ENCODE peak calls at places on chromosomes 16 and 17, in four cellular contexts. One of them, this sample, is unnamed.

GRCh38 chr17:69967910-69968411 is 107.1 kb upstream of the KCNJ16 start:
- DNase-seq in HepG2: no peak
- DNase-seq in K562: no peak
- DNase-seq in GM12878: no peak
- DNase-seq in this sample: no peak

GRCh38 chr16:88963583-88963982 is 13.4 kb downstream of the CBFA2T3 start:
- DNase-seq in GM12878: no peak
- DNase-seq in HepG2: no peak
- DNase-seq in K562: no peak
- DNase-seq in this sample: no peak

GRCh38 chr17:73470369-73470768 is 158.6 kb upstream of the CDC42EP4 start:
- DNase-seq in GM12878: no peak
- DNase-seq in K562: no peak
- DNase-seq in HepG2: no peak
- DNase-seq in this sample: no peak

GRCh38 chr17:29107933-29108805 is 65.2 kb downstream of the PIPOX start:
- DNase-seq in K562: no peak
- DNase-seq in GM12878: no peak
- DNase-seq in HepG2: peak
- DNase-seq in this sample: no peak

GRCh38 chr17:69474171-69474831 is 59.8 kb downstream of the MAP2K6 start:
- DNase-seq in HepG2: no peak
- DNase-seq in K562: no peak
- DNase-seq in GM12878: no peak
- DNase-seq in this sample: no peak

GRCh38 chr16:54080524-54081008 is 206.0 kb downstream of the IRX3 start:
- DNase-seq in HepG2: peak
- DNase-seq in K562: no peak
- DNase-seq in GM12878: no peak
- DNase-seq in this sample: no peak

GRCh38 chr17:35373984-35374765 is 754 bp upstream of the SLFN11 start:
- DNase-seq in HepG2: no peak
- DNase-seq in K562: no peak
- DNase-seq in GM12878: no peak
- DNase-seq in this sample: peak

GRCh38 chr17:49132699-49133364 is at the start of gene B4GALNT2:
- DNase-seq in K562: no peak
- DNase-seq in HepG2: no peak
- DNase-seq in GM12878: no peak
- DNase-seq in this sample: peak

GRCh38 chr17:10741416-10742140 is 11.8 kb upstream of the TMEM220 start:
- DNase-seq in HepG2: no peak
- DNase-seq in GM12878: no peak
- DNase-seq in K562: no peak
- DNase-seq in this sample: no peak

GRCh38 chr17:75516619-75517276 is 420 bp downstream of the TSEN54 start:
- DNase-seq in HepG2: no peak
- DNase-seq in GM12878: no peak
- DNase-seq in K562: peak
- DNase-seq in this sample: peak
- TF ChIP-seq ATF2 in HepG2: no peak
- TF ChIP-seq ATF2 in GM12878: no peak
- TF ChIP-seq ATF2 in K562: no peak
- TF ChIP-seq ATF2 in this sample: no peak

GRCh38 chr16:74740795-74741304 is 33.8 kb downstream of the FA2H start:
- DNase-seq in K562: no peak
- DNase-seq in GM12878: no peak
- DNase-seq in HepG2: no peak
- DNase-seq in this sample: no peak
- TF ChIP-seq CBFB in K562: no peak
- TF ChIP-seq CBFB in GM12878: no peak
- TF ChIP-seq CBFB in HepG2: no peak
- TF ChIP-seq CBFB in this sample: no peak

GRCh38 chr16:68179196-68179795 is 56.6 kb downstream of the ESRP2 start:
- DNase-seq in K562: no peak
- DNase-seq in GM12878: no peak
- DNase-seq in HepG2: no peak
- DNase-seq in this sample: no peak
- TF ChIP-seq ATF2 in K562: no peak
- TF ChIP-seq ATF2 in GM12878: no peak
- TF ChIP-seq ATF2 in HepG2: no peak
- TF ChIP-seq ATF2 in this sample: no peak

GRCh38 chr17:37368577-37368976 is 7.2 kb upstream of the C17orf78 start:
- DNase-seq in HepG2: no peak
- DNase-seq in K562: no peak
- DNase-seq in GM12878: no peak
- DNase-seq in this sample: no peak

GRCh38 chr17:37361543-37361942 is 14.2 kb upstream of the C17orf78 start:
- DNase-seq in HepG2: no peak
- DNase-seq in GM12878: no peak
- DNase-seq in K562: no peak
- DNase-seq in this sample: no peak

GRCh38 chr17:37360632-37361031 is 15.2 kb upstream of the C17orf78 start:
- DNase-seq in HepG2: no peak
- DNase-seq in K562: no peak
- DNase-seq in GM12878: no peak
- DNase-seq in this sample: no peak

GRCh38 chr17:37359682-37360188 is 16.1 kb upstream of the C17orf78 start:
- DNase-seq in HepG2: no peak
- DNase-seq in GM12878: no peak
- DNase-seq in K562: no peak
- DNase-seq in this sample: no peak

GRCh38 chr17:37365589-37365988 is 10.2 kb upstream of the C17orf78 start:
- DNase-seq in HepG2: no peak
- DNase-seq in GM12878: no peak
- DNase-seq in K562: no peak
- DNase-seq in this sample: no peak
- TF ChIP-seq CBFB in HepG2: no peak
- TF ChIP-seq CBFB in GM12878: no peak
- TF ChIP-seq CBFB in K562: no peak
- TF ChIP-seq CBFB in this sample: no peak

GRCh38 chr17:17181666-17182600 is 24.2 kb downstream of the PLD6 start:
- DNase-seq in K562: no peak
- DNase-seq in HepG2: no peak
- DNase-seq in GM12878: peak
- DNase-seq in this sample: no peak
- TF ChIP-seq ATF2 in K562: no peak
- TF ChIP-seq ATF2 in HepG2: no peak
- TF ChIP-seq ATF2 in GM12878: no peak
- TF ChIP-seq ATF2 in this sample: no peak

GRCh38 chr16:85164838-85165516 is 52.7 kb upstream of the CIBAR2 start:
- DNase-seq in GM12878: no peak
- DNase-seq in HepG2: no peak
- DNase-seq in K562: no peak
- DNase-seq in this sample: no peak

GRCh38 chr16:85165781-85166180 is 53.5 kb upstream of the CIBAR2 start:
- DNase-seq in K562: no peak
- DNase-seq in HepG2: no peak
- DNase-seq in GM12878: no peak
- DNase-seq in this sample: no peak

GRCh38 chr16:85163278-85164112 is 51.2 kb upstream of the CIBAR2 start:
- DNase-seq in K562: no peak
- DNase-seq in HepG2: no peak
- DNase-seq in GM12878: no peak
- DNase-seq in this sample: no peak

GRCh38 chr16:85159226-85159980 is 47.1 kb upstream of the CIBAR2 start:
- DNase-seq in GM12878: no peak
- DNase-seq in HepG2: peak
- DNase-seq in K562: no peak
- DNase-seq in this sample: no peak

DNA sequence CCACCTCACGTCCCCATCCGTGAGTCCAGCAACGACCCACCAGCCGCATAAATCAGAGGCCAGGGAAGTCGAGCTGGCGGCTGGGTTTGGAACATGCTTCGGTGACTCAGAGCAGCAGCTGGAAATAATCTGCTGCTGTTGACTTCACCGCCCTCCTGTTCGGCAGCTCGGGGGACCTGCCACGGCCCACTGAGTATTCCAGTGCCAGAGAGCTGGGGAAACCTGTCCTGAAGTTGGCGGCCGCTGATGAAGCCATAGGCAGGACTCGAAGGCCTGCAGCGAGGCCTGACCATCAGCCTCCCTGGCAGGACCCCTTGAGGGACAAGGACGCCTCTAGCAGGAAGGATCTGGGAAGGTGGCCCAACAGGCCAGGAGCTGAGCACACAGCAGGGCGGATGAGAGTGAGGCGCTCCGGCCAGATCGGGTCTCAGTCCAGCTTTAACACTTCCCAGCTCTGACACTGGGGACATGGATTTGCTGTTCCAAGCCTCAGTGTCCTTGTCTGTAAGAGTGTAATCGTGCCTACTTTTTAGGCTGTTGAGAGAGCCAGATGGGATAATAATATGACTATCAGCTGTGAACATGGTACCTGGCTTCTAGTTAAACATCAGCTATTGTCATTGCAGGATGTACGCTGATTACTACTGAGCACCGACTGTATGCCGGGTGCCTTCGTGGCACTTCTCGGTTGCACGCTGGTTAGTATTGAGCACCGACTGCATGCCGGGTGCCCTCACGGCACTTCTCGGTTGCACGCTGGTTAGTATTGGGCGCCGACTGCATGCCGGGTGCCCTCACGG is 50.4 kb upstream of the CIBAR2 start:
- DNase-seq in K562: no peak
- DNase-seq in HepG2: no peak
- DNase-seq in GM12878: no peak
- DNase-seq in this sample: no peak
- TF ChIP-seq CBFB in K562: no peak
- TF ChIP-seq CBFB in HepG2: no peak
- TF ChIP-seq CBFB in GM12878: no peak
- TF ChIP-seq CBFB in this sample: no peak

GRCh38 chr16:82643936-82644630 is 17.3 kb downstream of the CDH13 start:
- DNase-seq in HepG2: no peak
- DNase-seq in GM12878: no peak
- DNase-seq in K562: no peak
- DNase-seq in this sample: peak

GRCh38 chr16:82639263-82639662 is 12.5 kb downstream of the CDH13 start:
- DNase-seq in GM12878: no peak
- DNase-seq in HepG2: no peak
- DNase-seq in K562: no peak
- DNase-seq in this sample: no peak

GRCh38 chr16:82643136-82643535 is 16.4 kb downstream of the CDH13 start:
- DNase-seq in GM12878: no peak
- DNase-seq in HepG2: no peak
- DNase-seq in K562: no peak
- DNase-seq in this sample: no peak

GRCh38 chr16:82639666-82640336 is 13.0 kb downstream of the CDH13 start:
- DNase-seq in K562: peak
- DNase-seq in GM12878: no peak
- DNase-seq in HepG2: peak
- DNase-seq in this sample: peak

DNA sequence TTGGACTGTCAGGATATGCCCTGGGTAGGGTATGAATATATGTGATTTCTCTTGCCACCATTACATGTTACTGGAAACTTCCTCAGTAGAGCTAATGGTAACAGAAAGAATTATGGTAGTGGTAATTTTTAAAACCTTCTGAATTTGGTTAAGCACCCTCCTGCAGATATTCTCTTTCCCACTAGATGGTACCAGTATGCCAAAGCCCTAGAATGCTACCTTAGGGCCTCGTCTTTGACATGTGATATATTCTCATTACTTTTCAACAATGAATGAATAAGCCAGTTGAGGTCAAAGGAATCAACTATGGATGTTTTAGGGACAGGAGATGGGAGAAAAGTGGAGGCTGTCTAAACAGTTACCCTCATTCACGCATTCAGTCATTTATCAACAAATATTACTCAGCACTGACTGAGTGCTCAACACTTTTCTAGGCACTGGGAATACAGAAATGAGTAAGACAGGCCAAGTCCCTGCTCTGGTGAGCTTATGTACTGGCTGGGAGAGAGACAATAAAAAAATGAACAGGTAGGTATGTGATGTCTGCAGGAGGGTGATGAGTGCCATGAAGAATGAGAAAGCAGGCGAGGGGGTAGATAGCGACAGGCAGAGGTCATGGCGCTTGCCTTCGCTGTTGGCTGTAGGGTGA is 14.7 kb downstream of the CDH13 start:
- DNase-seq in GM12878: no peak
- DNase-seq in HepG2: no peak
- DNase-seq in K562: no peak
- DNase-seq in this sample: no peak
- TF ChIP-seq ATF2 in GM12878: no peak
- TF ChIP-seq ATF2 in HepG2: no peak
- TF ChIP-seq ATF2 in K562: no peak
- TF ChIP-seq ATF2 in this sample: no peak

GRCh38 chr16:74094962-74095361 is 201.7 kb upstream of the PSMD7 start:
- DNase-seq in HepG2: no peak
- DNase-seq in K562: no peak
- DNase-seq in GM12878: no peak
- DNase-seq in this sample: no peak
- TF ChIP-seq CBFB in HepG2: no peak
- TF ChIP-seq CBFB in K562: no peak
- TF ChIP-seq CBFB in GM12878: no peak
- TF ChIP-seq CBFB in this sample: no peak

This sample was measured in WTC11.